ENCODE peak calls at places on chromosomes 11 and 22, in five cellular contexts. One of them, this sample, is unnamed.

GRCh38 chr22:44368611-44369010 is 55.9 kb upstream of the SHISAL1 start:
- DNase-seq in mesothelial cell of epicardium: no peak
- DNase-seq in tibial artery: no peak
- DNase-seq in MCF 10A: no peak
- DNase-seq in IMR-90: no peak
- DNase-seq in this sample: no peak

GRCh38 chr11:9269492-9270030 is 4.4 kb upstream of the DENND5A start:
- DNase-seq in tibial artery: no peak
- DNase-seq in mesothelial cell of epicardium: no peak
- DNase-seq in MCF 10A: no peak
- DNase-seq in IMR-90: peak
- DNase-seq in this sample: no peak

GRCh38 chr11:109956124-109956793 is 136.9 kb upstream of the ZC3H12C start:
- DNase-seq in IMR-90: no peak
- DNase-seq in tibial artery: no peak
- DNase-seq in mesothelial cell of epicardium: no peak
- DNase-seq in MCF 10A: no peak
- DNase-seq in this sample: no peak

GRCh38 chr22:45548991-45549736 is 46.5 kb downstream of the FBLN1 start:
- DNase-seq in tibial artery: peak
- DNase-seq in mesothelial cell of epicardium: no peak
- DNase-seq in IMR-90: peak
- DNase-seq in MCF 10A: peak
- DNase-seq in this sample: peak

GRCh38 chr22:31861226-31861840 is 83.0 kb upstream of the YWHAH start:
- DNase-seq in tibial artery: no peak
- DNase-seq in MCF 10A: no peak
- DNase-seq in mesothelial cell of epicardium: no peak
- DNase-seq in IMR-90: peak
- DNase-seq in this sample: no peak

GRCh38 chr22:17842386-17842785 is 68.1 kb upstream of the BID start:
- DNase-seq in mesothelial cell of epicardium: no peak
- DNase-seq in MCF 10A: no peak
- DNase-seq in tibial artery: no peak
- DNase-seq in IMR-90: no peak
- DNase-seq in this sample: no peak

GRCh38 chr22:43554694-43555365 is 143.0 kb downstream of the MPPED1 start:
- DNase-seq in MCF 10A: no peak
- DNase-seq in tibial artery: no peak
- DNase-seq in mesothelial cell of epicardium: peak
- DNase-seq in IMR-90: no peak
- DNase-seq in this sample: no peak

GRCh38 chr22:35380013-35380412 is 883 bp upstream of the HMOX1 start:
- DNase-seq in tibial artery: no peak
- DNase-seq in mesothelial cell of epicardium: no peak
- DNase-seq in IMR-90: peak
- DNase-seq in MCF 10A: no peak
- DNase-seq in this sample: no peak

GRCh38 chr22:49996532-49997220 is 15.9 kb downstream of the IL17REL start:
- DNase-seq in IMR-90: no peak
- DNase-seq in MCF 10A: no peak
- DNase-seq in mesothelial cell of epicardium: no peak
- DNase-seq in tibial artery: peak
- DNase-seq in this sample: no peak

GRCh38 chr11:112784323-112785073 is 176.7 kb upstream of the NCAM1 start:
- DNase-seq in MCF 10A: peak
- DNase-seq in mesothelial cell of epicardium: peak
- DNase-seq in IMR-90: no peak
- DNase-seq in tibial artery: peak
- DNase-seq in this sample: no peak

GRCh38 chr11:58429273-58429672 is 1.4 kb upstream of the OR5B2 start:
- DNase-seq in IMR-90: no peak
- DNase-seq in mesothelial cell of epicardium: no peak
- DNase-seq in MCF 10A: no peak
- DNase-seq in tibial artery: no peak
- DNase-seq in this sample: no peak

GRCh38 chr11:13336246-13336873 is 58.8 kb downstream of the BMAL1 start:
- DNase-seq in MCF 10A: peak
- DNase-seq in IMR-90: peak
- DNase-seq in tibial artery: no peak
- DNase-seq in mesothelial cell of epicardium: no peak
- DNase-seq in this sample: no peak

GRCh38 chr11:74725701-74726100 is 5.5 kb downstream of the CHRDL2 start:
- DNase-seq in mesothelial cell of epicardium: no peak
- DNase-seq in MCF 10A: no peak
- DNase-seq in tibial artery: no peak
- DNase-seq in IMR-90: peak
- DNase-seq in this sample: no peak

GRCh38 chr22:19406846-19407245 is 24.7 kb downstream of the HIRA start:
- DNase-seq in tibial artery: no peak
- DNase-seq in MCF 10A: no peak
- DNase-seq in mesothelial cell of epicardium: no peak
- DNase-seq in IMR-90: no peak
- DNase-seq in this sample: no peak

GRCh38 chr11:123587044-123587443 is 67.4 kb downstream of the SCN3B start:
- DNase-seq in IMR-90: no peak
- DNase-seq in tibial artery: no peak
- DNase-seq in MCF 10A: peak
- DNase-seq in mesothelial cell of epicardium: no peak
- DNase-seq in this sample: no peak

GRCh38 chr22:22772396-22772795 is 115.2 kb upstream of the IGLL5 start:
- DNase-seq in tibial artery: no peak
- DNase-seq in MCF 10A: no peak
- DNase-seq in mesothelial cell of epicardium: peak
- DNase-seq in IMR-90: no peak
- DNase-seq in this sample: no peak

GRCh38 chr11:124762624-124763155 is 600 bp upstream of the ESAM start:
- DNase-seq in IMR-90: no peak
- DNase-seq in mesothelial cell of epicardium: no peak
- DNase-seq in tibial artery: no peak
- DNase-seq in MCF 10A: no peak
- DNase-seq in this sample: no peak

GRCh38 chr11:126837581-126837980 is 163.0 kb downstream of the KIRREL3 start:
- DNase-seq in tibial artery: no peak
- DNase-seq in MCF 10A: no peak
- DNase-seq in mesothelial cell of epicardium: no peak
- DNase-seq in IMR-90: no peak
- DNase-seq in this sample: no peak

GRCh38 chr11:91783173-91783572 is 441.4 kb upstream of the FAT3 start:
- DNase-seq in mesothelial cell of epicardium: no peak
- DNase-seq in tibial artery: no peak
- DNase-seq in IMR-90: no peak
- DNase-seq in MCF 10A: no peak
- DNase-seq in this sample: no peak

GRCh38 chr11:25159341-25159740 is 662.5 kb downstream of the LUZP2 start:
- DNase-seq in IMR-90: peak
- DNase-seq in mesothelial cell of epicardium: no peak
- DNase-seq in MCF 10A: peak
- DNase-seq in tibial artery: no peak
- DNase-seq in this sample: no peak

GRCh38 chr22:35506259-35506570 is 34.4 kb upstream of the RASD2 start:
- DNase-seq in mesothelial cell of epicardium: no peak
- DNase-seq in MCF 10A: peak
- DNase-seq in IMR-90: peak
- DNase-seq in tibial artery: no peak
- DNase-seq in this sample: no peak

GRCh38 chr11:75140269-75141138 is 10.4 kb upstream of the SLCO2B1 start:
- DNase-seq in mesothelial cell of epicardium: peak
- DNase-seq in MCF 10A: peak
- DNase-seq in IMR-90: peak
- DNase-seq in tibial artery: peak
- DNase-seq in this sample: no peak

GRCh38 chr22:42994917-42995562 is 19.9 kb downstream of the PACSIN2 start:
- DNase-seq in MCF 10A: peak
- DNase-seq in IMR-90: peak
- DNase-seq in mesothelial cell of epicardium: no peak
- DNase-seq in tibial artery: peak
- DNase-seq in this sample: peak

GRCh38 chr22:24789516-24789915 is 15.0 kb upstream of the PIWIL3 start:
- DNase-seq in IMR-90: no peak
- DNase-seq in tibial artery: no peak
- DNase-seq in mesothelial cell of epicardium: no peak
- DNase-seq in MCF 10A: no peak
- DNase-seq in this sample: no peak

GRCh38 chr22:45932066-45932465 is 44.9 kb downstream of the WNT7B start:
- DNase-seq in tibial artery: no peak
- DNase-seq in mesothelial cell of epicardium: no peak
- DNase-seq in MCF 10A: no peak
- DNase-seq in IMR-90: no peak
- DNase-seq in this sample: no peak

GRCh38 chr22:20591660-20592310 is 84.4 kb downstream of the MED15 start:
- DNase-seq in tibial artery: no peak
- DNase-seq in IMR-90: peak
- DNase-seq in mesothelial cell of epicardium: no peak
- DNase-seq in MCF 10A: no peak
- DNase-seq in this sample: no peak

GRCh38 chr11:113091578-113091844 is 130.3 kb downstream of the NCAM1 start:
- DNase-seq in MCF 10A: no peak
- DNase-seq in mesothelial cell of epicardium: no peak
- DNase-seq in tibial artery: no peak
- DNase-seq in IMR-90: no peak
- DNase-seq in this sample: no peak

GRCh38 chr11:122229611-122230386 is 113.8 kb upstream of the BLID start:
- DNase-seq in tibial artery: no peak
- DNase-seq in MCF 10A: no peak
- DNase-seq in IMR-90: no peak
- DNase-seq in mesothelial cell of epicardium: no peak
- DNase-seq in this sample: no peak

GRCh38 chr22:23192133-23192532 is 11.8 kb downstream of the BCR start:
- DNase-seq in mesothelial cell of epicardium: no peak
- DNase-seq in MCF 10A: no peak
- DNase-seq in tibial artery: no peak
- DNase-seq in IMR-90: no peak
- DNase-seq in this sample: no peak

GRCh38 chr22:32796865-32797573 is 4.5 kb upstream of the TIMP3 start:
- DNase-seq in mesothelial cell of epicardium: peak
- DNase-seq in MCF 10A: peak
- DNase-seq in IMR-90: peak
- DNase-seq in tibial artery: peak
- DNase-seq in this sample: no peak

GRCh38 chr11:44728491-44728910 is 1.7 kb downstream of the TSPAN18 start:
- DNase-seq in IMR-90: no peak
- DNase-seq in mesothelial cell of epicardium: no peak
- DNase-seq in MCF 10A: no peak
- DNase-seq in tibial artery: no peak
- DNase-seq in this sample: no peak

GRCh38 chr11:15947681-15948648 is 408.4 kb downstream of the SOX6 start:
- DNase-seq in mesothelial cell of epicardium: no peak
- DNase-seq in IMR-90: no peak
- DNase-seq in MCF 10A: no peak
- DNase-seq in tibial artery: no peak
- DNase-seq in this sample: no peak
- TF ChIP-seq CTCF in mesothelial cell of epicardium: no peak
- TF ChIP-seq CTCF in IMR-90: no peak
- TF ChIP-seq CTCF in MCF 10A: no peak
- TF ChIP-seq CTCF in tibial artery: no peak
- TF ChIP-seq CTCF in this sample: no peak

GRCh38 chr11:118689852-118690552 is 10.6 kb upstream of the TREH start:
- DNase-seq in tibial artery: peak
- DNase-seq in MCF 10A: peak
- DNase-seq in mesothelial cell of epicardium: peak
- DNase-seq in IMR-90: peak
- DNase-seq in this sample: peak
- TF ChIP-seq CTCF in tibial artery: peak
- TF ChIP-seq CTCF in MCF 10A: peak
- TF ChIP-seq CTCF in mesothelial cell of epicardium: peak
- TF ChIP-seq CTCF in IMR-90: peak
- TF ChIP-seq CTCF in this sample: peak

DNA sequence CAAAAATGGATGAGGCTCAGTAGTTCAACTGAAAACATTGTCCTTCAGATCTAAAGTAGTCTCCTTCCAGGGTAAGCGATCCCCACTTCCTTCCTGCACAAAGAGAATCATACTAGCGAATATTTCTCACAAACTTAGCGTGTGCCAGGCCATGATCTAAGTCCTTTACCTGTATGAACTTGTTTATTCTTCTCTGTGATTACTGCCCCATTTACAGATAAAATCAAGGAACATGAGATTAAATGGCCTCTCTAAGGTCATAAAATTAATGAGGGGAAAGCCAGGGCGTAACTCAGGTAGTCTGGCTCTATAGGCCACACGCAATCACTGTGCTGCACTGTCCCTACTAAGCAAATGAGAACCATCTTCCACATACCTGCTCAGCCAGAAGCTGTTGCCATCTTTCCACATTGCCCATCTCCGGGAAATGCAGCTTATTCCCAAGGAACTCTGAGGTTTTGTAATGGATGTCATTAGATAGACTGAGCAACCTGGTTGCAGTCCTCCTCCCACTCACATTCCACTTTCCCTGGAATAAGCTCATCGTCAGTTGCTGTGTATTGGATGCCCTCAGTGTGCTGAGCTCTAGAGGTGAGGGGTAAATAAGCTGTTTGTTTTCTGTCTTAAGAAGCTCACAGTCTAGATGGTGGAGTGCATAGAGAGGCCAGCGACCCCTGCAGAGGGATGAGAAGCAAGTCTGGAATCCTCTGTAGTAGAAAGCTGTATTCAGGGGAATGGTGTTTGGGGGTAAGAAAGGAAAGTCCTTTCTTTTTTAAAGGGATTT is 146.3 kb downstream of the SNX19 start:
- DNase-seq in IMR-90: peak
- DNase-seq in MCF 10A: no peak
- DNase-seq in mesothelial cell of epicardium: no peak
- DNase-seq in tibial artery: no peak
- DNase-seq in this sample: no peak
- TF ChIP-seq CTCF in IMR-90: no peak
- TF ChIP-seq CTCF in MCF 10A: no peak
- TF ChIP-seq CTCF in mesothelial cell of epicardium: no peak
- TF ChIP-seq CTCF in tibial artery: no peak
- TF ChIP-seq CTCF in this sample: no peak

GRCh38 chr11:14980854-14981253 is 8.7 kb upstream of the CALCA start:
- DNase-seq in mesothelial cell of epicardium: no peak
- DNase-seq in tibial artery: no peak
- DNase-seq in MCF 10A: peak
- DNase-seq in IMR-90: peak
- DNase-seq in this sample: no peak
- TF ChIP-seq CTCF in mesothelial cell of epicardium: no peak
- TF ChIP-seq CTCF in tibial artery: no peak
- TF ChIP-seq CTCF in MCF 10A: no peak
- TF ChIP-seq CTCF in IMR-90: no peak
- TF ChIP-seq CTCF in this sample: no peak

DNA sequence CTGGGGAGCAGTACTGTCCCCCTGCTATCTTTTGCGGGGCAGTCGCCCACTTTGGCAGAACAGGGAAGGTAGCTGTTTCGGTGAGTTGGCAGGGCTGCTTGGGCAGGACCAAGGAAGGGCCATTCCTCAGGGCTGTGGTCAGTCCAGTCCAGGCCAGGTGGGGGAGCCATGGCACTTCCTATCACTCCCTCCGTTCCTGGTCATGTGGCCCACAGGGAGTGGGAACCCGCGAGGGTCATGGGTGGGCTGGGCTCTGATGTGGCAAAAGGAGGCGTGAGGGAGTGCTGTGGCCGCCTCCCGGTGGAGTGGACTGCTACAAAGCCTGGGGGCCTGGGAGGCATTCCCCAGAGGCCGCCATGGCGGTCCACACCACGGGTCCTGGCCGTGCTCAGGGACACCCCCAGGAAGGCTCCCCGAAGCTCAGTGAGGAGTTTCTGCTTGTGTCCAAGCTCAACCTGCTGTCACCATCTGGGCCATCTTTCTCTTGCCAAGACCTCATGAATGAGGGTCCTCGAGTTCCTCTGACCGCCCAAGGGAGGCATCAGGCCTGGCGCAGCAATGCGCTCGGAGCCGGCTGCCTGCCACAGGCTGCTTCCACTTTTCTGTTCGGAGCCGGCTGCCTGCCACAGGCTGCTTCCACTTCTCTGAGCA is 11.9 kb downstream of the CHID1 start:
- DNase-seq in tibial artery: no peak
- DNase-seq in mesothelial cell of epicardium: no peak
- DNase-seq in MCF 10A: no peak
- DNase-seq in IMR-90: no peak
- DNase-seq in this sample: no peak
- TF ChIP-seq CTCF in tibial artery: no peak
- TF ChIP-seq CTCF in mesothelial cell of epicardium: no peak
- TF ChIP-seq CTCF in MCF 10A: no peak
- TF ChIP-seq CTCF in IMR-90: peak
- TF ChIP-seq CTCF in this sample: peak

This sample was measured in BJ.